ENCODE peak calls at places on chromosomes 7 and 10, in six cellular contexts. N, V, W, T, M and Y are unnamed samples.

GRCh38 chr10:127908106-127908957 is 1.4 kb downstream of the PTPRE start:
- DNase-seq in N (peak), W (peak), M (peak), V (peak), T (no peak), Y (no peak)

GRCh38 chr10:8416192-8416701 is 361.8 kb downstream of the GATA3 start:
- DNase-seq in W (peak), N (no peak), M (no peak), V (no peak), T (no peak), Y (no peak)

GRCh38 chr10:101485681-101486554 is 102.1 kb downstream of the POLL start:
- DNase-seq in M (peak), N (peak), V (no peak), T (no peak), W (no peak), Y (no peak)

GRCh38 chr7:44144968-44145418 is 3.9 kb upstream of the MYL7 start:
- DNase-seq in M (no peak), N (no peak), V (no peak), T (no peak), W (no peak), Y (no peak)

GRCh38 chr7:82624965-82625364 is 181.4 kb upstream of the CACNA2D1 start:
- DNase-seq in M (no peak), N (no peak), W (no peak), V (no peak), T (no peak), Y (no peak)

GRCh38 chr7:11690395-11690794 is 141.6 kb downstream of the THSD7A start:
- DNase-seq in V (no peak), T (no peak), M (no peak), W (no peak), N (no peak), Y (no peak)

GRCh38 chr7:102230593-102230992 is 56.1 kb upstream of the SH2B2 start:
- DNase-seq in T (no peak), N (no peak), W (peak), M (peak), V (no peak), Y (no peak)

GRCh38 chr10:11135709-11136108 is 118.0 kb downstream of the CELF2 start:
- DNase-seq in M (no peak), T (no peak), W (no peak), V (no peak), N (no peak), Y (no peak)

GRCh38 chr7:75624134-75624832 is 114.5 kb downstream of the HIP1 start:
- DNase-seq in M (peak), T (no peak), V (peak), W (peak), N (peak), Y (no peak)

GRCh38 chr7:102412548-102412947 is 16.4 kb downstream of the PRKRIP1 start:
- DNase-seq in W (peak), N (no peak), M (peak), V (peak), T (no peak), Y (no peak)

GRCh38 chr10:58570307-58570723 is 57.6 kb downstream of the BICC1 start:
- DNase-seq in N (no peak), M (peak), T (no peak), V (no peak), W (peak), Y (no peak)

GRCh38 chr7:108351715-108352114 is 104.5 kb downstream of the NRCAM start:
- DNase-seq in N (no peak), M (peak), T (no peak), W (no peak), V (no peak), Y (no peak)

GRCh38 chr10:129662386-129662785 is 195.3 kb downstream of the MGMT start:
- DNase-seq in M (no peak), T (no peak), V (no peak), N (no peak), W (no peak), Y (no peak)

GRCh38 chr7:47528471-47528870 is 53.4 kb downstream of the TNS3 start:
- DNase-seq in N (no peak), W (no peak), T (no peak), M (no peak), V (no peak), Y (no peak)

GRCh38 chr7:135856356-135857144 is 107.9 kb upstream of the FAM180A start:
- DNase-seq in N (no peak), M (no peak), T (peak), W (peak), V (no peak), Y (no peak)

GRCh38 chr7:100208911-100209408 is 10.8 kb upstream of the PVRIG start:
- DNase-seq in V (no peak), N (no peak), W (no peak), T (no peak), M (no peak), Y (no peak)

GRCh38 chr7:66921918-66922486 is 977 bp downstream of the TMEM248 start:
- DNase-seq in N (no peak), T (no peak), V (no peak), W (peak), M (peak), Y (no peak)

GRCh38 chr10:84296071-84296981 is 32.1 kb upstream of the CCSER2 start:
- DNase-seq in M (peak), N (no peak), V (no peak), T (peak), W (peak), Y (no peak)

GRCh38 chr7:129702761-129703338 is 91.3 kb downstream of the NRF1 start:
- DNase-seq in W (peak), M (peak), T (no peak), N (no peak), V (no peak), Y (no peak)

GRCh38 chr10:80924063-80924952 is 386.6 kb downstream of the SH2D4B start:
- DNase-seq in N (peak), M (peak), W (peak), V (no peak), T (peak), Y (no peak)

GRCh38 chr7:106887376-106887775 is 22.3 kb downstream of the PIK3CG start:
- DNase-seq in V (no peak), N (no peak), T (no peak), W (no peak), M (no peak), Y (no peak)

GRCh38 chr7:92641921-92642511 is 51.8 kb upstream of the FAM133B start:
- DNase-seq in N (no peak), W (peak), M (peak), V (no peak), T (peak), Y (no peak)

GRCh38 chr7:100190059-100190711 is 12.5 kb downstream of the STAG3 start:
- DNase-seq in N (no peak), T (peak), W (peak), M (peak), V (no peak), Y (peak)

GRCh38 chr7:21030237-21030636 is 243.6 kb upstream of the SP8 start:
- DNase-seq in N (no peak), T (no peak), V (no peak), M (no peak), W (no peak), Y (no peak)

GRCh38 chr10:28768227-28768626 is 90.9 kb downstream of the BAMBI start:
- DNase-seq in T (no peak), V (no peak), N (no peak), M (no peak), W (no peak), Y (no peak)

GRCh38 chr7:23315366-23315765 is 16.2 kb downstream of the MALSU1 start:
- DNase-seq in M (peak), N (no peak), W (peak), T (peak), V (no peak), Y (no peak)

DNA sequence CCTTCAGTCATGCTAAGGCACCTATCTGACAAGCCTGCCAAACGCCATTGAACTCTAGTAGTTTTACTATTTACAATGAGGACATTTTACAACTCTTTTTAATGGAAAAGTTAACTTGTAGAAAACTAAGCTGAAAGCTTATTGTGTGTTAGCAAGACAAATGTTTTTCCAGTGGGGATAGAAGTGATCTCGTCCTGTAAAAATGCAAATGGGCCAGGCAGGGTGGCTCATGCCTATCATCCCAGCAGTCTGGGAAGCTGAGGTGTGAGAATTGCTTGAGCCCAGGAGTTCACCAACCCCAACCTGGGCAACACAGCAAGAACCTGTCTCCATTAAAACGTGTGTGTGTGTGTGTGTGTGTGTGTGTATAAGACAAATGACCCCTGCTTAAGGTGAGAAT is 1.2 kb upstream of the VOPP1 start:
- DNase-seq in T (no peak), W (peak), M (peak), N (no peak), V (no peak), Y (no peak)
- H3K4me3 ChIP-seq in T (no peak), W (no peak), M (no peak), N (no peak), V (peak), Y (no peak)

DNA sequence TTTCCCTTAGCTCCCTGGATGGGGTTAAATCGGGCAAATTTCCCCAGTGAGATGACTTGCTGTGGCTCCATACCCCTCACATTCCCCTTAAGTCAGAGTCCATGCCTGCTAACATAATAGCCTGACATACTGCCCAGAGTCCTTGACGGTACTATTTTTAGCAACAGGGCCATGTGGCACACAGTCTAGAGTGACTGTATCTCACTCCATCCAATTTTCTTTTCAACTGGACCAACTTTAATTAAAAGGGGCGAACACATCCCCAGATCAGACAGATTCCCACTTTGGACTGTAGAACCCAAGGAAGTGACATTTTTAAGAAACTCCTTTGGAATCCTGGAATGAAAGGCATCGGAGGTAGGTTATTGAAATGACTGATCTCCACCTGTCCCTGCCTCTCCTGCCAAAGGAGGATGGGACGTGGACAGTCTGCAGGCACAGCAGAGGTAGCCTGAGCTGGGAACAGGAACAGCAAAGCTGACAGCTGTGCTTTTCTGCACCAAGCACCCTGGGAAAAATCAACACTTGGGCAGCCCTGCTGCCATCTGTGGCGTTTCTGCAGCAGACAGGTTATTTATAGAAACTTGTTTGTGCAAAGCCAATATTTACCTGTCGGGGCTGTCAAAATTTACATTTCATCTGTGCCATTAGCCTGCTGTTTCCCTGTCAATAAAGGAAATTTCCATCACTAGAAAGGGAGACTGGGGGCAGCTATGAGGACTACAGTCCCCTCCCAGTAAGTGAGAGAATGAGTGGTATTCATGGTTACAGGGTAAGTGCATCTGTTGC is 221.5 kb upstream of the AOAH start:
- DNase-seq in W (no peak), M (no peak), T (no peak), V (no peak), N (no peak), Y (no peak)
- TF ChIP-seq CTCF in W (no peak), M (no peak), T (no peak), V (no peak), N (no peak), Y (no peak)

GRCh38 chr10:70480254-70480861 is 1.8 kb downstream of the PALD1 start:
- DNase-seq in T (no peak), V (peak), N (no peak), M (no peak), W (no peak), Y (no peak)
- H3K4me3 ChIP-seq in T (no peak), V (peak), N (no peak), M (no peak), W (no peak), Y (no peak)

DNA sequence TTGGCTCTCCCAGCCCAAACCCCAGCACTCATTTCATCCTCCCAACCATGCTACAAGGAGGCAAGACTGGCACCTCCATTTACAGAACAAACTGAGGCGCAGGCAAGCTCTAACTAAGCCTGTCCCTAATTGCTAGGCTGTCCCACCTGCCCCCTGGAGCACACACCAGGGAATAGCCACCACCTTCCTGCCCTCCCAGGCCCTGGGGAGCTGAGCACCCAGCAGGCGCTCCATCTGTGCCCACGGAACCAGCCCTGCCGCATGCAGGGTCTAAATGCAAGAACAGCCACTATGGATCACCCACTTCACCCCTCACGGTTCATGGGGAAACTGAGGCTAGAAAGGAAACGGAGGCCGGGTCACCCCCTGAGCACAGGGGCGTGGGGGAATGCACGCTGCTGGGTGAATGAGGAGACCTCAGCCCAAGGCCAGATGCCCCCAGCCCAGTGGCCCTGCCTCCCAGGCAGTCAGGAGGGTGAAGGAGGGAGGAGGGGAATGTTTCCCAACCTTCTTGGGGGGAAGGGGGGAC is 16.5 kb downstream of the PDGFA start:
- DNase-seq in M (no peak), N (no peak), T (no peak), V (peak), W (no peak), Y (no peak)
- TF ChIP-seq CTCF in M (peak), N (no peak), T (no peak), V (no peak), W (no peak), Y (no peak)

DNA sequence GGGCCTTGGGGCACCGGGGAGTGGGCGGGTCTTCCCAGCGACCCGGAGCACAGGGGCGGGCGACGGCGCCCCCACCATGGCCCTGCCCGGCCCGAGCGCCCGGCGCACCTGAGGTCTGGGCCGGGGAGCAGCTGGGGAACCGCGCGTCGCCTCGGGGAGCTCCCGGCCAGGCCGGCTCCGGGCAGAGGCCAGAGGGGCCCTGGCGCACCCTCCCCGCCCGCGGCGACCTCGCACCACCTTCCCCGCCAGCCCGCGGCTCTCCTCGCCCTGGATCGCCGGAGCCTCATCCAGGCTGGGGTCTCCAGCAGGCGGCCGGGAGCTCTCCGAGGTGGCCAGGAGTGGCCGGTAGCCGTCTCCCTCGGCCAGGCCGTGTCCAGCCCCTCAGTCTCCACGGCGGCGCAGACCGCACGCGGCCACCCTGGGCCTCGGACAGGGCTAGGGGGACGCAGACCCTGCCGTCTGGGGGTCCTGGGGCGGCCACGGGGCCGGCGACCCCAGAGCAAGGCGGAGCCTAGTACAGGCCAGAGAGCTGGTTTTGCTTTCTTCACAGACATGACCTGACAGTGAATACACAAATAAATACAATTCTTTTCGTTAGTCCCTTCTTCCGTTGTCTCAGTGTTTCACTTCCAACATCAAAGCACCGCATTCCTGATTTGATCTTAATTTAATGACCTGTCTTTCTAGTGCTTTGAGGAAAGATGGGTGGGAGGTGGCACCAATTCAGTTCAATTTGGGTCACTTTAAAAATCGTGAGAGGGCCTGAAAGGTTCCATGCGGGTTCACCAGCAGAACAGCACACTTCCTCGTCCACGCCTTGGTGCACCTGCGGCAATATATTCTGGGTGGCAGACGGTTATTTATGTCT is 357.0 kb downstream of the DNAJB6 start:
- DNase-seq in V (no peak), W (no peak), T (no peak), N (no peak), M (no peak), Y (no peak)
- H3K4me3 ChIP-seq in V (no peak), W (no peak), T (no peak), N (no peak), M (no peak), Y (no peak)

DNA sequence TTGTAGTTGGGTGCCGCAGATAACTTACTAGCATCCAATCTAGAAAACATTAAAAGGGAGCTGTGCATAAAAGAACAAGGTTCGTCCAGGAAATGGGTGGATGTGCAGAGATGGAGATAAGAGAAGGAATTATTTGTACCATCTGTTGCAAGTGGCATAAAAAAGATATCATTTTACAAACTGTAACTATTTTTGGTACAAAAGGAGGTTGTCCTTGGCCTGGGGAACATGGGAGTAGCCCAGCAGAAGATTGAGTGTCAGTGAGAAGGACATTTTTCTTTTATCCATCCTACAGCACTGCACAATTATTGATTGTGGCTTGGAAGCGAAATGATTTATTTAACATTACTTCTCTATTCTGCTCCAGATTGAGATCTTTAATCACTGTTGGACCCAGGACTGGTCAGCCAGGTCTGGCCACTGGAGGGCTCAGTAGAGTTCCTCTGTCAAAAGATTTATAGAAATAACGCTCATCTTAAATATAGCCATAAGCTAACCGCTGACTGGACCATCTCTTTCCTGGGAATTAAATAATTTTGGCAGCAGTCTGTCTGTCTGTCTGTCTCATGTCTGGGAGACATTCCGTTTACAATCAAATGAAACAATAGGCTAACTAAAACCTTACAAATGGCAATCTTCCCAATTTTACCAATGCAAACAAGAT is 254.1 kb downstream of the KIAA1217 start:
- DNase-seq in T (no peak), V (no peak), N (no peak), W (peak), M (peak), Y (no peak)
- TF ChIP-seq CTCF in T (peak), V (peak), N (no peak), W (peak), M (peak), Y (peak)

GRCh38 chr10:4243169-4243568 is 458.2 kb upstream of the KLF6 start:
- DNase-seq in N (no peak), M (no peak), T (no peak), W (no peak), V (no peak), Y (no peak)

GRCh38 chr10:4241724-4242345 is 456.8 kb upstream of the KLF6 start:
- DNase-seq in T (peak), N (no peak), M (peak), W (peak), V (no peak), Y (peak)

GRCh38 chr10:4242561-4243035 is 457.6 kb upstream of the KLF6 start:
- DNase-seq in M (peak), N (no peak), V (no peak), T (peak), W (peak), Y (peak)

GRCh38 chr10:4240641-4241197 is 455.7 kb upstream of the KLF6 start:
- DNase-seq in M (peak), T (peak), V (no peak), N (no peak), W (peak), Y (peak)

GRCh38 chr10:4243651-4244050 is 458.6 kb upstream of the KLF6 start:
- DNase-seq in N (no peak), W (peak), V (no peak), T (peak), M (peak), Y (peak)
- H3K4me3 ChIP-seq in N (no peak), W (peak), V (peak), T (no peak), M (peak), Y (no peak)